ENCODE peak calls at places on chromosomes 12 and 14, in ten cellular contexts. R is endothelial cell; N is IMR-90; U is SK-N-SH; F is nephron progenitor cell; S is GM10248; Y is lung; L is ovary; D is CD4-positive, alpha-beta T cell; J is WERI-Rb-1. K is an unnamed sample.

GRCh38 chr12:118376089-118377004 is at the start of gene SUDS3:
- DNase-seq in J (peak), F (peak), U (peak), R (peak), L (peak), Y (peak), D (peak), N (peak), S (peak), K (peak)

GRCh38 chr14:22875003-22875747 is 3.6 kb downstream of the LRP10 start:
- DNase-seq in J (no peak), Y (no peak), F (no peak), R (no peak), L (no peak), U (no peak), S (no peak), D (no peak), N (no peak), K (no peak)

GRCh38 chr14:100104523-100105300 is 39.5 kb downstream of the EVL start:
- DNase-seq in J (no peak), F (no peak), D (no peak), L (no peak), R (no peak), Y (no peak), N (peak), U (no peak), S (no peak), K (no peak)

GRCh38 chr12:120988658-120989057 is 10.3 kb downstream of the HNF1A start:
- DNase-seq in N (no peak), L (no peak), U (no peak), S (no peak), J (no peak), R (no peak), Y (no peak), D (no peak), F (no peak), K (no peak)

GRCh38 chr12:15050664-15051063 is 77.8 kb downstream of the PDE6H start:
- DNase-seq in R (no peak), D (peak), L (no peak), Y (no peak), J (no peak), F (no peak), S (no peak), N (no peak), U (no peak), K (no peak)

GRCh38 chr12:101013993-101014392 is 196.0 kb downstream of the SLC5A8 start:
- DNase-seq in R (no peak), N (no peak), S (no peak), Y (no peak), F (no peak), L (no peak), U (no peak), J (no peak), D (no peak), K (no peak)

GRCh38 chr12:115088328-115088994 is 404.5 kb upstream of the TBX3 start:
- DNase-seq in U (no peak), Y (peak), S (no peak), F (no peak), R (no peak), N (no peak), D (no peak), J (no peak), L (no peak), K (no peak)

GRCh38 chr12:32501835-32502333 is 102.5 kb downstream of the FGD4 start:
- DNase-seq in U (peak), F (peak), L (peak), Y (no peak), D (no peak), N (peak), J (peak), R (peak), S (no peak), K (peak)

GRCh38 chr14:23387916-23388882 is 11.4 kb downstream of the CMTM5 start:
- DNase-seq in U (no peak), D (no peak), F (no peak), N (no peak), L (no peak), J (no peak), R (no peak), S (no peak), Y (no peak), K (no peak)

GRCh38 chr12:91877022-91877421 is 268.6 kb downstream of the BTG1 start:
- DNase-seq in Y (peak), F (no peak), J (peak), L (no peak), D (peak), S (peak), N (peak), R (no peak), U (no peak), K (no peak)

GRCh38 chr14:63857467-63858030 is 4.7 kb downstream of the SYNE2 start:
- DNase-seq in R (no peak), U (no peak), L (no peak), Y (no peak), D (no peak), F (no peak), J (no peak), S (no peak), N (no peak), K (no peak)

GRCh38 chr12:89345830-89346740 is 6.2 kb downstream of the DUSP6 start:
- DNase-seq in S (peak), F (peak), L (no peak), D (no peak), J (no peak), R (peak), N (peak), Y (peak), U (peak), K (no peak)

GRCh38 chr14:89202413-89202812 is 214.6 kb downstream of the FOXN3 start:
- DNase-seq in D (no peak), F (no peak), N (no peak), J (no peak), L (no peak), Y (no peak), S (no peak), U (no peak), R (no peak), K (no peak)

GRCh38 chr14:75126121-75126544 is 715 bp downstream of the NEK9 start:
- DNase-seq in L (no peak), Y (no peak), R (no peak), N (no peak), F (no peak), S (no peak), U (peak), D (no peak), J (no peak), K (no peak)

GRCh38 chr12:122610911-122611310 is 83.9 kb downstream of the KNTC1 start:
- DNase-seq in N (peak), J (no peak), F (no peak), U (no peak), L (no peak), R (no peak), D (no peak), S (no peak), Y (no peak), K (no peak)

GRCh38 chr14:71166434-71166833 is 259.2 kb downstream of the PCNX1 start:
- DNase-seq in D (no peak), Y (no peak), N (peak), L (no peak), R (peak), S (no peak), J (peak), F (no peak), U (peak), K (no peak)

GRCh38 chr14:101808020-101808641 is 46.6 kb downstream of the PPP2R5C start:
- DNase-seq in J (peak), N (no peak), F (peak), D (no peak), R (peak), U (peak), L (no peak), Y (no peak), S (no peak), K (no peak)

DNA sequence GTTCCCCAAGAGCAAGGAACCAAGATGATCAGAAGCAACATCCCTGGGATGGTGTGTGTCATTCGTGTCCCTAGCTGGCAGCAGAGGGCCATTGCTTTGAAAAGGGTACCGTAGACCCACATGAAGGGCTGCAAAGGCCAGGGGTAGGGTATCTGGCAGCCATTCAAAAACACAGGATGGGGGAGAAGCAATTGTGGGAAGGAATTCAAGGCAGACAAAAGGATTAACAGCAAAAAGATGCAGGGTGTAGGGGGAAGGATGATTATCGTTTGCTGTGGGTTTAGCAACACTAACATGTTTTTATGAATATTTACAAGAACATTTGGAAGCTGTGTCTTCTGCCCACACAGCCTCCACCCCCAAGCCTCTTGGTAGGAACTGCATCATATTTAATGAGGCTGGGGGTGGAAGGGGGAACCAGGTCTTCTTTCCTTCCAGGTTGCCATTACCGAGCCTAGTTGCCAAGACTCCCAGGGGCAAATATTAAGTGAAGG is 169.0 kb upstream of the G2E3 start:
- DNase-seq in L (no peak), U (no peak), Y (no peak), J (no peak), R (no peak), F (no peak), N (no peak), S (no peak), D (no peak), K (no peak)
- TF ChIP-seq CTCF in L (no peak), U (no peak), Y (no peak), J (no peak), R (no peak), F (no peak), N (no peak), S (no peak), D (no peak), K (no peak)

GRCh38 chr14:95774265-95775160 is 60.6 kb upstream of the TCL1A start:
- DNase-seq in S (peak), F (peak), J (peak), N (peak), D (peak), R (peak), Y (peak), L (peak), U (peak), K (peak)
- TF ChIP-seq CTCF in S (peak), F (peak), J (peak), N (peak), D (peak), R (peak), Y (peak), L (peak), U (peak), K (peak)

GRCh38 chr12:106302401-106303201 is at the start of gene TCP11L2:
- DNase-seq in R (peak), D (peak), F (peak), U (peak), Y (peak), L (peak), N (peak), J (peak), S (peak), K (peak)

GRCh38 chr12:106304001-106304421 is 1.5 kb downstream of the TCP11L2 start:
- DNase-seq in D (no peak), S (no peak), F (peak), R (no peak), N (no peak), J (no peak), Y (no peak), L (no peak), U (no peak), K (no peak)

GRCh38 chr12:106301611-106302321 is 767 bp upstream of the TCP11L2 start:
- DNase-seq in N (peak), Y (peak), L (peak), R (peak), D (peak), J (peak), U (peak), F (no peak), S (peak), K (peak)

GRCh38 chr12:106304797-106305196 is 2.3 kb downstream of the TCP11L2 start:
- DNase-seq in U (no peak), J (no peak), S (no peak), Y (no peak), F (no peak), D (no peak), N (no peak), R (no peak), L (no peak), K (no peak)

DNA sequence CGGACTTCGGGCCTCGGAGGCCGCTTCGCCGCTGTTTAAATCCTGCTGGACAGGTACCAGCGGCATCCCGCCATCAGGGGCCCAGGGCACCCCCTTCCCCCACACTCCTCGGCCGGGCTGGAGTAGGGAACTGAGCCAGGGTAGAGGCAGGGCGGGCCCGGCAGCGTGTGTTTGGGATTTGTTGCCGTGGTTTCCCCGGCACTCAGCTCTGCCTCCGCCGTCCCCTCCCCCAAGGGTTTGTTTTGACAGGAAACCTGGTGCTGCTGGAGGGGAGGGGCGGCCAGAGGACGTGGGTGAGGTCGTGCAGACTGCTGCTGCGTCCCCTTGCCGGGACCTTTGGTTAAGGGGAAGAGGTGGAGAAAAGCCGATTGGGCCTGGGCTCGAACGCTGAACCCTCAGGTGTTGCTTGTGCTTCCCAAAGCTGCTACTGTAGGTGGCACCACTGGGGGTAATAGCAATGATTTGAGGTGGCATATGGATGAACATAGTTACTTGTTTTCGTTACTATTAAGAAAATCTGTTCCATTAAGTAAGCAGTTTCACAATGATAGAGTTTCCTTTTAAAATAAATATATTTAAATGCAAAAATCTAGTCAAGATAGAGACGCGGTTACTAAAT is 778 bp downstream of the TCP11L2 start:
- DNase-seq in R (peak), L (peak), D (peak), F (peak), S (peak), J (peak), N (peak), U (peak), Y (peak), K (peak)
- TF ChIP-seq CTCF in R (no peak), L (no peak), D (no peak), F (no peak), S (no peak), J (no peak), N (no peak), U (peak), Y (no peak), K (no peak)

GRCh38 chr12:127745466-127746220 is 521.3 kb upstream of the TMEM132C start:
- DNase-seq in U (no peak), R (no peak), Y (no peak), S (no peak), L (no peak), J (no peak), F (no peak), N (no peak), D (no peak), K (no peak)

DNA sequence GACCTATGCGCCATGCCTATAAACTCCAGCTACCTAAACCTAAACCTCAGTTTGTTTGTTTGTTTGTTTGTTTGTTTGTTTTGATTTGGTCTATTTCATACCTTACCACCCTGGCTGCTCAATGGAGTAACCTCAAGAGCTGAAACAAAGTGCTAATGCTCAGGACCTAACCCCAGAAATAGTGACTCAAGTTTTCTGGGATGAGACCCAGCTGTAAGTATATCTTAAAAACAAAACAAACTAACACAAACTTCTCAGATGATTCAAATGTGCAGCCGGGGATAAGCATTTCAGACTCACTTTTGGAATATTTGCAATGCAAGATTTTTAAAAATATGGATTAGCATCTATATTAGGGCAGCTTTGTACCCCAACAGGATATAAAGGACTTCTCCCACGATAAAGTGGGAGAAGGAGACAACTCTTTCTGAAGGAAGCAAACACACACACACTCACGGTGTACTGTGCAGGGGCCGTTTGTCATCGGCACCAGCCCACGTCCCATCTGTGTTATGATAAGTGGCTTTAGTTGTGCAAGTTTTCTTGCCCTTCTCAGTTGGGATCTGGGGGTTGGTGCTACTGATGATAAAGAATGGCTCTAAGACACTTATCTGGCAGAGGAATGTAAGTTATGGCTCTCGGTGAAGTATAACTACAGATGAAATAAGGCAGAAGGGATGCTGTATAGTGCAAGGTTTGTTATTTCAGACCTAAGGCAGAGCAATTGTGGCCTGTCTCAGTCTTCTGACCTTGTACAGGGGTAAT is 516.7 kb upstream of the TMEM132C start:
- DNase-seq in N (no peak), F (no peak), Y (no peak), S (no peak), D (no peak), R (no peak), J (no peak), U (no peak), L (no peak), K (no peak)
- TF ChIP-seq CTCF in N (no peak), F (no peak), Y (no peak), S (no peak), D (no peak), R (no peak), J (no peak), U (no peak), L (no peak), K (no peak)

GRCh38 chr14:68317239-68317638 is 475.6 kb downstream of the ZFP36L1 start:
- DNase-seq in L (no peak), Y (no peak), F (no peak), D (no peak), R (no peak), U (no peak), S (no peak), N (no peak), J (no peak), K (no peak)

GRCh38 chr14:68314642-68315041 is 478.2 kb downstream of the ZFP36L1 start:
- DNase-seq in Y (no peak), S (no peak), D (no peak), R (no peak), F (no peak), J (no peak), L (no peak), N (no peak), U (no peak), K (no peak)

GRCh38 chr14:68316078-68316868 is 476.6 kb downstream of the ZFP36L1 start:
- DNase-seq in F (no peak), L (no peak), U (no peak), J (no peak), D (no peak), Y (no peak), S (no peak), N (no peak), R (no peak), K (no peak)

GRCh38 chr14:68320495-68320894 is 472.4 kb downstream of the ZFP36L1 start:
- DNase-seq in R (no peak), J (no peak), U (no peak), F (no peak), N (no peak), D (no peak), L (no peak), S (no peak), Y (no peak), K (no peak)

DNA sequence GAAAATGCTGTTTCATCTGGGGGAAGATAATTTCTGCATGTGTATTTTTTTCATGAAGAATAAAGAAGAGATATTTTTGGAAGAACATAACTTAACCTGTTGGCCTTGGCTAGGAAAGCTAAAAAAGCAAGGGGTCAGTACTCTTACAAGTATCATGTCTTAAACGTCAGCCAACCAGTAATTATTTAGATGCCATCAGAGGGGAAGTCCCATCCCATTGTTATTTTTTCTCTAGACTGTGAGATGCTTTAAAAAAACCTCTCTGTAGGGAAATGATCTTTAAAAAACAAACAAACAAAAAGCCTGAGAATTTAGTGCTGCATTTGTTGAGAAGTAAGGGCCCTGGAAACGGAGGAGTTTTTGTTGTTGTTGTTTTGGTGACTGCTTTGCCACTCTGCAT is 474.1 kb downstream of the ZFP36L1 start:
- DNase-seq in L (no peak), R (no peak), U (no peak), S (no peak), Y (no peak), F (no peak), J (no peak), N (no peak), D (no peak), K (no peak)
- TF ChIP-seq CTCF in L (no peak), R (no peak), U (no peak), S (no peak), Y (no peak), F (no peak), J (no peak), N (no peak), D (no peak), K (no peak)

GRCh38 chr12:3333991-3334391 is 157.0 kb upstream of the PRMT8 start:
- DNase-seq in F (no peak), U (no peak), Y (no peak), N (no peak), J (no peak), D (no peak), L (no peak), S (no peak), R (no peak), K (no peak)

GRCh38 chr12:3332190-3332589 is 158.8 kb upstream of the PRMT8 start:
- DNase-seq in L (no peak), Y (no peak), J (no peak), N (peak), R (no peak), U (no peak), S (no peak), D (no peak), F (no peak), K (no peak)

GRCh38 chr12:3330976-3331375 is 160.0 kb upstream of the PRMT8 start:
- DNase-seq in Y (no peak), S (no peak), N (no peak), F (no peak), L (no peak), D (no peak), U (no peak), J (no peak), R (no peak), K (no peak)

GRCh38 chr12:3335078-3335487 is 155.9 kb upstream of the PRMT8 start:
- DNase-seq in N (no peak), D (no peak), J (no peak), U (no peak), F (no peak), R (no peak), L (no peak), Y (no peak), S (no peak), K (no peak)

GRCh38 chr12:3333583-3333982 is 157.4 kb upstream of the PRMT8 start:
- DNase-seq in D (no peak), Y (no peak), N (no peak), S (no peak), L (no peak), J (peak), U (peak), F (peak), R (peak), K (no peak)
- TF ChIP-seq CTCF in D (no peak), Y (no peak), N (no peak), S (no peak), L (no peak), J (peak), U (no peak), F (no peak), R (no peak), K (peak)

GRCh38 chr12:868722-869121 is 80.8 kb downstream of the RAD52 start:
- DNase-seq in F (no peak), D (no peak), R (no peak), U (peak), J (no peak), N (no peak), Y (no peak), S (no peak), L (no peak), K (no peak)
- TF ChIP-seq CTCF in F (no peak), D (no peak), R (no peak), U (no peak), J (peak), N (no peak), Y (no peak), S (no peak), L (no peak), K (peak)

DNA sequence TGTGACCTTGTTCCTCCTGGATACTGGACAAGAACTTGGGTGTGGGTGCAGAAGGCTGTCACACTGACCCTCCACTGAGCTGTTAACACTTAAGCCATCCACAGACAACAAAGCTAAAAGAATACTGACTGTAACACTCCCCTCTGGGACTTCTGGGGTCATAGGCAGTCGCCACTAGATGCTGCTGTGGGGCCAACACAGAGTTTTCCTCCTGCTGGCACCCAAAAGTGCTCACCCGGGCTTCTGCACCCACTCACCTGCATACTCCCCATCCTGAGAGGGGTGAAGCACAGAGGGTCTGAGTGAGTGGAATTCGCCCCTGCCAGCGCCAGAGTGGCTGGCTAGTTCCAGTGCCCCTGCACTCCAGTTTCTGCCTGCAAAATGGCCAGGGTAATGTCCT is 422.4 kb upstream of the LMO3 start:
- DNase-seq in L (no peak), R (no peak), U (no peak), S (no peak), N (no peak), Y (no peak), D (no peak), F (no peak), J (peak), K (no peak)
- TF ChIP-seq CTCF in L (no peak), R (no peak), U (no peak), S (no peak), N (no peak), Y (no peak), D (no peak), F (no peak), J (peak), K (peak)